ENCODE peak calls at places on chromosomes 7 and 10, in eight cellular contexts. B is lower leg skin, S is fibroblast of lung, Q is pancreas, D is stomach, R is glutamatergic neuron, I is body of pancreas, Y is psoas muscle. L is an unnamed sample.

GRCh38 chr7:123666492-123666891 is 10.8 kb downstream of the LMOD2 start:
- DNase-seq in B (no peak), S (no peak), Q (no peak), D (no peak), R (no peak), I (no peak), Y (no peak), L (no peak)

GRCh38 chr7:153476166-153476565 is 576.0 kb upstream of the DPP6 start:
- DNase-seq in B (no peak), S (no peak), Q (no peak), D (no peak), R (no peak), I (no peak), Y (no peak), L (no peak)

GRCh38 chr7:28065308-28065707 is 115.3 kb downstream of the JAZF1 start:
- DNase-seq in B (no peak), S (peak), Q (no peak), D (no peak), R (no peak), I (no peak), Y (no peak), L (no peak)

GRCh38 chr10:15901889-15902288 is 41.6 kb upstream of the MINDY3 start:
- DNase-seq in B (no peak), S (no peak), Q (no peak), D (no peak), R (no peak), I (no peak), Y (no peak), L (no peak)

GRCh38 chr7:22723171-22723601 is 3.8 kb upstream of the IL6 start:
- DNase-seq in B (peak), S (peak), Q (peak), D (peak), R (no peak), I (peak), Y (peak), L (peak)

GRCh38 chr7:81484266-81484665 is 285.6 kb downstream of the HGF start:
- DNase-seq in B (no peak), S (peak), Q (peak), D (no peak), R (no peak), I (peak), Y (peak), L (peak)

GRCh38 chr7:12357508-12357907 is 46.2 kb downstream of the VWDE start:
- DNase-seq in B (no peak), S (no peak), Q (no peak), D (no peak), R (no peak), I (no peak), Y (no peak), L (no peak)

GRCh38 chr10:32446701-32447406 is 914 bp downstream of the CCDC7 start:
- DNase-seq in B (no peak), S (peak), Q (no peak), D (no peak), R (no peak), I (no peak), Y (no peak), L (no peak)

GRCh38 chr7:2699289-2699620 is 11.3 kb downstream of the AMZ1 start:
- DNase-seq in B (no peak), S (no peak), Q (no peak), D (no peak), R (no peak), I (no peak), Y (no peak), L (no peak)

GRCh38 chr7:74569501-74570075 is 87.9 kb upstream of the GTF2I start:
- DNase-seq in B (no peak), S (no peak), Q (no peak), D (no peak), R (no peak), I (no peak), Y (no peak), L (no peak)

GRCh38 chr10:68087338-68088029 is 12.4 kb upstream of the HERC4 start:
- DNase-seq in B (no peak), S (no peak), Q (no peak), D (no peak), R (no peak), I (no peak), Y (peak), L (peak)

GRCh38 chr7:120991570-120991969 is 3.1 kb downstream of the CPED1 start:
- DNase-seq in B (no peak), S (peak), Q (no peak), D (no peak), R (no peak), I (no peak), Y (no peak), L (no peak)

GRCh38 chr10:128178319-128178937 is 52.2 kb upstream of the MKI67 start:
- DNase-seq in B (no peak), S (peak), Q (peak), D (no peak), R (peak), I (no peak), Y (no peak), L (no peak)
- TF ChIP-seq CTCF in B (no peak), S (peak), Q (no peak), D (no peak), R (peak), I (no peak), Y (no peak), L (peak)

GRCh38 chr10:101217450-101218281 is 11.6 kb downstream of the LBX1 start:
- DNase-seq in B (no peak), S (peak), Q (no peak), D (no peak), R (peak), I (peak), Y (no peak), L (no peak)
- TF ChIP-seq CTCF in B (no peak), S (peak), Q (no peak), D (no peak), R (peak), I (no peak), Y (no peak), L (peak)

DNA sequence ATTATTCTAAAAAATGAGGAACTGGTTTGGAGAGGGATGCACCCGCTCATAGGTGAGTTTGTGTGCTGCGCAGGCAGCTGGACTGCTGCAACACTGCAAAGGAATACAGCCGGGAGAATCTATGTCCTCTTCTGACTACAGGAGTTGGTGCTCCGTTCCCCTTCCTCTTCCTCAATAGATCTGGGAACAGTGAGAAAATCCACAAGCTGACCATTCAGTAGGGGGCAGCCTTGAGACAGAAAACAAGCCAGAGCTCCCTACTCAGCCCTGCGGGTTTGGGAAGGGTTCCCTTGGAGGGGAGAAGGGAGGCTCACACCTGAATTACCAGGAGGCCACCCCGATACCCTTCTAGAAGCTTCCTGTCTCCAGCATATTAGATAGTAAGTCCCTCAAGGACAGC is 87.3 kb upstream of the FOXI2 start:
- DNase-seq in B (no peak), S (no peak), Q (no peak), D (no peak), R (peak), I (no peak), Y (no peak), L (no peak)
- TF ChIP-seq CTCF in B (no peak), S (no peak), Q (no peak), D (no peak), R (peak), I (no peak), Y (no peak), L (peak)

GRCh38 chr7:30029696-30030095 is 1.5 kb downstream of the PLEKHA8 start:
- DNase-seq in B (no peak), S (no peak), Q (peak), D (no peak), R (no peak), I (peak), Y (no peak), L (no peak)
- TF ChIP-seq CTCF in B (no peak), S (no peak), Q (no peak), D (no peak), R (no peak), I (no peak), Y (no peak), L (no peak)

GRCh38 chr7:107874097-107874496 is 16.9 kb upstream of the DLD start:
- DNase-seq in B (no peak), S (no peak), Q (no peak), D (no peak), R (no peak), I (no peak), Y (no peak), L (no peak)
- TF ChIP-seq CTCF in B (no peak), S (no peak), Q (no peak), D (no peak), R (no peak), I (no peak), Y (no peak), L (no peak)

GRCh38 chr10:79079490-79080355 is 11.0 kb downstream of the ZMIZ1 start:
- DNase-seq in B (peak), S (peak), Q (no peak), D (no peak), R (no peak), I (no peak), Y (peak), L (peak)

GRCh38 chr10:79082631-79083581 is 14.1 kb downstream of the ZMIZ1 start:
- DNase-seq in B (no peak), S (no peak), Q (no peak), D (no peak), R (no peak), I (no peak), Y (no peak), L (no peak)

GRCh38 chr10:79082035-79082373 is 13.2 kb downstream of the ZMIZ1 start:
- DNase-seq in B (no peak), S (no peak), Q (no peak), D (no peak), R (no peak), I (no peak), Y (no peak), L (no peak)

GRCh38 chr10:79079074-79079397 is 10.3 kb downstream of the ZMIZ1 start:
- DNase-seq in B (no peak), S (no peak), Q (no peak), D (no peak), R (no peak), I (no peak), Y (no peak), L (no peak)

DNA sequence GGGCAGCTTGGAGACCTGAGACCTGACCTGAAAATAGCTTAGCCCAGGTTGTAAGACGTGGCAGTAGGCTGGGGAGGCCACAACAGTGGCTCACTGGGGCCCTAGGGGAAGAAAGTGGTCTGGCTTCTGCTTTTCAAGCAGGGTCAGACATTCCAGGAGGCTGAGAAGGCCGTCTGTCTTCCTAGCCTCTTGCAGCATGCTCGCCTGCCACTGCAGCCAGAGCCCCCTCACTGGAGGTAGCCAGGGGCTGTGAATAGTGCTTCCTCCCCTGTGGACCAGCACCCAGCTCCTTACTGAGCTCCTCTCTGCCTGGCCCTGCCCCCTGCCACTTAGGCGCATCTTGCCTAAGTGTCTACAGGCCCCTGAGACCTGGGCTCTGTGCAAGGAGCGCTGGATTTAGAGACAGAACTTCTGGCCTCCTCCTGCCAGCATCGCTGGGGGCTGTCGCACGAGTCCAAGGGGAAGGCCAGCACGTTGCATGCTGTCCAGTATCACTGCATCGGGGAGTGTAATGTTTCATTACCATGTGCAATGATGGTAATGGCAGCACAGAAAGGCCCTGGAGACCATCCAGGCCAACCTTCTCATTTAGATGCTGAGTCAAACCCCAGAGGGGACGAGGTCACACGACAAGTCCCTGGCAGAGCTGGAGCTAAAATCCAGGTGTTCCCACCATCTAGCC is 12.7 kb downstream of the ZMIZ1 start:
- DNase-seq in B (no peak), S (peak), Q (no peak), D (no peak), R (peak), I (peak), Y (peak), L (no peak)
- TF ChIP-seq CTCF in B (no peak), S (no peak), Q (no peak), D (no peak), R (no peak), I (no peak), Y (no peak), L (no peak)

GRCh38 chr7:17944720-17945119 is 4.4 kb upstream of the SNX13 start:
- DNase-seq in B (no peak), S (no peak), Q (no peak), D (no peak), R (no peak), I (no peak), Y (no peak), L (no peak)
- TF ChIP-seq CTCF in B (no peak), S (no peak), Q (peak), D (no peak), R (peak), I (no peak), Y (no peak), L (no peak)